ENCODE peak calls at places on chromosome 4, in four cellular contexts. T is activated gamma-delta T cell; I is effector memory CD8-positive, alpha-beta T cell; E is cardiac muscle cell. Y is an unnamed sample.

GRCh38 chr4:10688827-10689226 is 4.3 kb upstream of the CLNK start:
- DNase-seq in T (no peak), I (no peak), E (no peak), Y (peak; percentile 30)

GRCh38 chr4:40354158-40354557 is 19.0 kb downstream of the CHRNA9 start:
- DNase-seq in T (no peak), I (no peak), E (no peak), Y (no peak)

GRCh38 chr4:129344058-129344457 is 248.1 kb downstream of the C4orf33 start:
- DNase-seq in T (no peak), I (no peak), E (peak; percentile 66), Y (peak; percentile 8)

GRCh38 chr4:104795264-104795934 is 300.7 kb upstream of the CXXC4 start:
- DNase-seq in T (no peak), I (no peak), E (no peak), Y (no peak)

GRCh38 chr4:70269674-70270073 is 27.3 kb downstream of the CSN3 start:
- DNase-seq in T (no peak), I (no peak), E (peak; percentile 16), Y (no peak)

GRCh38 chr4:89737888-89738287 is 99.1 kb downstream of the SNCA start:
- DNase-seq in T (no peak), I (no peak), E (peak; percentile 7), Y (no peak)

GRCh38 chr4:37648084-37648817 is 37.9 kb downstream of the RELL1 start:
- DNase-seq in T (no peak), I (no peak), E (peak; percentile 95), Y (no peak)

GRCh38 chr4:76747613-76748012 is 150.3 kb downstream of the SOWAHB start:
- DNase-seq in T (no peak), I (no peak), E (no peak), Y (no peak)

GRCh38 chr4:80266267-80266901 is at the start of gene FGF5:
- DNase-seq in T (no peak), I (no peak), E (peak; percentile 72), Y (peak; percentile 44)

GRCh38 chr4:120007171-120007894 is 59.3 kb downstream of the MAD2L1 start:
- DNase-seq in T (no peak), I (no peak), E (peak; percentile 72), Y (no peak)

GRCh38 chr4:1206299-1207156 is 34.1 kb upstream of the SPON2 start:
- DNase-seq in T (no peak), I (no peak), E (no peak), Y (peak; percentile 27)

GRCh38 chr4:64250488-64250887 is 158.8 kb downstream of the TECRL start:
- DNase-seq in T (no peak), I (no peak), E (no peak), Y (no peak)

GRCh38 chr4:8272472-8273428 is 3.2 kb downstream of the HTRA3 start:
- DNase-seq in T (no peak), I (no peak), E (peak; percentile 40), Y (no peak)

GRCh38 chr4:155559915-155560314 is 106.7 kb upstream of the GUCY1A1 start:
- DNase-seq in T (no peak), I (no peak), E (peak; percentile 65), Y (no peak)

GRCh38 chr4:163393471-163393870 is 49.8 kb downstream of the NPY5R start:
- DNase-seq in T (no peak), I (no peak), E (no peak), Y (no peak)

GRCh38 chr4:88533088-88533790 is 9.7 kb upstream of the PYURF start:
- DNase-seq in T (no peak), I (no peak), E (no peak), Y (no peak)

Y was measured in B cell.